ENCODE peak calls at places on chromosomes 11 and 22, in nine cellular contexts. G is CD4-positive, CD25-positive, alpha-beta regulatory T cell; N is WERI-Rb-1; H is lower lobe of right lung; B is adipocyte; F is psoas muscle; D is HCT116; Y is upper lobe of right lung; R is aorta. J is an unnamed sample.

GRCh38 chr22:46783721-46784120 is 21.3 kb downstream of the TBC1D22A start:
- DNase-seq in Y (no peak), G (no peak), F (no peak), D (no peak), B (peak; percentile 31), R (no peak), H (no peak), N (no peak), J (no peak)

GRCh38 chr22:19761500-19762314 is 1.1 kb downstream of the TBX1 start:
- DNase-seq in Y (no peak), G (no peak), H (no peak), N (no peak), B (no peak), R (no peak), D (no peak), F (no peak), J (peak; percentile 43)

GRCh38 chr22:41699264-41700104 is at the start of gene MEI1:
- DNase-seq in N (no peak), Y (peak; percentile 93), G (peak; percentile 88), D (no peak), F (peak; percentile 92), H (peak; percentile 88), R (peak; percentile 96), B (peak; percentile 21), J (no peak)

GRCh38 chr22:37484115-37485005 is 1.8 kb downstream of the MFNG start:
- DNase-seq in Y (peak; percentile 91), D (no peak), N (peak; percentile 82), F (peak; percentile 81), G (peak; percentile 95), B (no peak), R (peak; percentile 86), H (peak; percentile 95), J (no peak)

GRCh38 chr11:3959015-3959917 is 103.8 kb downstream of the STIM1 start:
- DNase-seq in N (no peak), B (peak; percentile 65), R (no peak), Y (no peak), D (no peak), F (no peak), H (no peak), G (no peak), J (no peak)

GRCh38 chr11:116420770-116421528 is 351.8 kb downstream of the BUD13 start:
- DNase-seq in B (no peak), H (no peak), F (no peak), R (no peak), D (peak; percentile 10), G (no peak), Y (no peak), N (peak; percentile 50), J (peak; percentile 56)

GRCh38 chr11:35103366-35104194 is 35.4 kb upstream of the CD44 start:
- DNase-seq in N (no peak), B (no peak), H (no peak), Y (no peak), D (no peak), G (no peak), F (no peak), R (no peak), J (peak; percentile 75)

GRCh38 chr11:18495268-18495667 is 31.5 kb downstream of the TSG101 start:
- DNase-seq in R (no peak), N (no peak), D (no peak), B (no peak), F (no peak), H (no peak), Y (no peak), G (no peak), J (no peak)

GRCh38 chr11:131041331-131042040 is 125.2 kb upstream of the SNX19 start:
- DNase-seq in G (no peak), H (no peak), N (no peak), R (no peak), F (no peak), Y (no peak), D (no peak), B (peak; percentile 57), J (no peak)

GRCh38 chr11:13268791-13269190 is 8.8 kb upstream of the BMAL1 start:
- DNase-seq in B (no peak), Y (no peak), R (no peak), H (no peak), D (no peak), F (no peak), N (no peak), G (no peak), J (no peak)

GRCh38 chr22:40084246-40084645 is 89.5 kb downstream of the FAM83F start:
- DNase-seq in G (no peak), H (no peak), R (no peak), N (no peak), F (no peak), D (no peak), Y (no peak), B (no peak), J (no peak)

GRCh38 chr11:25242928-25243327 is 746.1 kb downstream of the LUZP2 start:
- DNase-seq in R (no peak), D (no peak), H (no peak), B (no peak), G (no peak), N (no peak), Y (no peak), F (no peak), J (no peak)

GRCh38 chr11:130622126-130622525 is 173.7 kb downstream of the ADAMTS15 start:
- DNase-seq in G (no peak), B (no peak), R (no peak), N (no peak), F (no peak), H (no peak), Y (no peak), D (no peak), J (no peak)

GRCh38 chr11:72040497-72041363 is 39.6 kb downstream of the NUMA1 start:
- DNase-seq in B (peak; percentile 96), N (peak; percentile 79), H (peak; percentile 95), F (peak; percentile 97), R (peak; percentile 98), G (peak; percentile 86), Y (peak; percentile 96), D (peak; percentile 72), J (peak; percentile 87)

GRCh38 chr11:115869780-115870431 is 365.7 kb upstream of the CADM1 start:
- DNase-seq in Y (peak; percentile 69), R (no peak), G (peak; percentile 55), F (no peak), B (no peak), H (no peak), D (no peak), N (peak; percentile 55), J (peak; percentile 53)

GRCh38 chr11:22879615-22880014 is 19.3 kb upstream of the CCDC179 start:
- DNase-seq in F (no peak), R (no peak), H (no peak), D (no peak), Y (no peak), G (no peak), B (peak; percentile 72), N (no peak), J (no peak)

GRCh38 chr11:126147268-126148111 is 64.0 kb downstream of the RPUSD4 start:
- DNase-seq in G (no peak), B (no peak), Y (no peak), D (no peak), R (peak; percentile 36), F (no peak), N (no peak), H (no peak), J (no peak)

GRCh38 chr11:115284766-115285165 is 219.4 kb downstream of the CADM1 start:
- DNase-seq in G (no peak), R (no peak), H (no peak), B (no peak), Y (no peak), F (no peak), N (no peak), D (no peak), J (no peak)

GRCh38 chr11:67691149-67691548 is 16.7 kb upstream of the ALDH3B2 start:
- DNase-seq in D (no peak), H (no peak), F (no peak), G (no peak), B (peak; percentile 4), R (no peak), Y (no peak), N (no peak), J (no peak)
- H3K27me3 ChIP-seq in D (no peaks in the 10 kb centered on the region), H (no peaks in the 10 kb centered on the region), F (peaks cover 15% of the 10 kb centered on the region), G (peaks cover 15% of the 10 kb centered on the region), B (peaks cover 39% of the 10 kb centered on the region), R (no peaks in the 10 kb centered on the region), Y (peaks cover 11% of the 10 kb centered on the region), N (no peaks in the 10 kb centered on the region), J (peaks cover under 1% of the 10 kb centered on the region)

DNA sequence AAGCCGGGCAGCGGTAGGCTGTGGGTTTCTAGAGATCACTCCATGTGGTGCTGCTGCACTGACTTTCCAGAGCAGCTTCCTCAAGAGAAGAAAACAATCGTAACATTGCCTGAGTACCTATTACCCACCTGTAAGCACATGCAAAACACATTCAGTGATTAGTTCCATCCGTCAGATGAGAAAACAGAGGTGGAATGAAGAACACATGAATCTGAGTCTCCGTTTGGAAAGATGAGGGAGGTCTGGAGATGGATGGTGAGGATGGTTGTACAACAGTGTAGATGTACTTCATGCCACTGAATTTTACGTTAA is 7.5 kb upstream of the SLCO2B1 start:
- DNase-seq in G (no peak), Y (no peak), D (no peak), F (no peak), B (no peak), N (no peak), H (no peak), R (no peak), J (no peak)
- H3K9me3 ChIP-seq in G (no peaks in the 10 kb centered on the region), Y (no peaks in the 10 kb centered on the region), D (no peaks in the 10 kb centered on the region), F (no peaks in the 10 kb centered on the region), B (no peaks in the 10 kb centered on the region), N (no peaks in the 10 kb centered on the region), H (no peaks in the 10 kb centered on the region), R (no peaks in the 10 kb centered on the region), J (no peaks in the 10 kb centered on the region)

GRCh38 chr11:44409558-44410236 is 99.8 kb upstream of the ALX4 start:
- DNase-seq in F (no peak), N (no peak), Y (no peak), G (no peak), H (peak; percentile 51), B (no peak), D (no peak), R (no peak), J (no peak)
- H3K27me3 ChIP-seq in F (peaks cover 20% of the 10 kb centered on the region), N (peaks cover 94% of the 10 kb centered on the region), Y (no peaks in the 10 kb centered on the region), G (peaks cover 7% of the 10 kb centered on the region), H (peaks cover 8% of the 10 kb centered on the region), B (peaks cover 67% of the 10 kb centered on the region), D (peaks cover 28% of the 10 kb centered on the region), R (no peaks in the 10 kb centered on the region), J (peaks cover 30% of the 10 kb centered on the region)

DNA sequence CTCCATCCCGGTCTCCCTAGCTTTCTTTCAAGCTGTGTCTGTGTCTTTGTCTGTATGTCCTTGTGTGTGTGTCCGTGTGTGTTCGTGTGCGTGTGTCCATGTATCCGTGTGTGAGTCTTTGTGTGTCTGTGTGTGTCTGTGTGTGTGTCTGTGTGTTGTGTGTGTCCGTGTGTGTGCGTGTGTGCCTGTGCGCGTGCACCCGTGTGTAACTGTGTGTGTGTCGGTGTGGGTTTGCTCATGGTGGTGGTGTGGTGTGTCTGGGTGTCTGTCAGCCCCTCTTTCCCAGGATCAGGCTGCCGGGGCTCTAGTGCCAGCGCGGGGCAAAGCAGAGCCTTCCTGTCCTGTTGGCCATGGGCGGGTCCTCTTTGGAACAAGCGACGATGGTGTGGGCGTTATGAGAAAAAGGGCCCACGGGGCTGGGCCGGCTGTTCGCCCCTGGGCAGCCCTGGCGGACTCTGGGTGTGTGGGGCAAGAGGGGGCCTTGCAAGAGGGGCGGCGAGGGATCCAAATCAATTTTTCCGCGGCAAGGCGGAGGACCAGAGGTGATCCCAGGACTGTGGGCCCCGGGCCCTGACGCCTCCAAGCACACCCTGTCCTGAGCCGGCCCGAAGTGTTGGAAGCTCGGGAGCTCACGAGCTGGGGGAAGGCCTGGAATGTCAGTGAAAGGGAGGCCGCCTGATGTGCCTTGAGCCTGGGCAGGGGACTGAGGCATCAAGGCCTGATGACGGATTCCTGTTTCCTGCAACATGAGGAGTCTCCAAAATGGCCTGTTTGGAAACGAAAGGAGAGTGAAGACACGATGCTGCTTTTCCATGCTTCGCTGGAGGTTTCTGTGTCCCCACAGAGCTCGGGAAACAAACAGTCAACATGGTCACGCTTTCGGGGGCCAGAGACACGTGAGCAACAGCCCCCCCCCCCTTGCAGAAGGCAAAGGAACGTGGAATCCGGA is 3929.2 kb upstream of the OR11H1 start:
- DNase-seq in F (peak; percentile 57), N (no peak), Y (no peak), G (no peak), D (no peak), B (no peak), H (no peak), R (no peak), J (no peak)
- H3K9me3 ChIP-seq in F (no peaks in the 10 kb centered on the region), N (no peaks in the 10 kb centered on the region), Y (peaks cover 7% of the 10 kb centered on the region), G (peaks cover 2% of the 10 kb centered on the region), D (peaks cover 13% of the 10 kb centered on the region), B (no peaks in the 10 kb centered on the region), H (peaks cover 40% of the 10 kb centered on the region), R (peaks cover 4% of the 10 kb centered on the region), J (no peaks in the 10 kb centered on the region)